ENCODE peak calls at places on chromosomes 16 and 17, in seven cellular contexts. L, S, H, R, G, Y and X are unnamed samples.

GRCh38 chr17:39962642-39963220 is at the start of gene GSDMA:
- DNase-seq in L (no peak), Y (no peak), R (no peak), S (no peak), G (peak), H (no peak), X (no peak)

GRCh38 chr17:78237403-78238012 is 6.1 kb downstream of the TMEM235 start:
- DNase-seq in L (no peak), G (no peak), S (no peak), H (no peak), R (no peak), Y (no peak), X (peak)

GRCh38 chr17:16923097-16923903 is 48.6 kb downstream of the TNFRSF13B start:
- DNase-seq in G (no peak), L (peak), S (no peak), R (peak), Y (no peak), H (no peak), X (no peak)

GRCh38 chr16:27304881-27305280 is 8.9 kb upstream of the IL4R start:
- DNase-seq in H (no peak), Y (no peak), S (no peak), R (no peak), G (no peak), L (peak), X (no peak)

GRCh38 chr17:8386841-8387240 is 3.8 kb upstream of the RPL26 start:
- DNase-seq in G (no peak), Y (no peak), S (no peak), R (peak), H (no peak), L (no peak), X (no peak)

GRCh38 chr16:2231016-2231931 is 5.0 kb upstream of the DNASE1L2 start:
- DNase-seq in Y (peak), L (no peak), R (no peak), H (no peak), S (no peak), G (no peak), X (no peak)

GRCh38 chr17:45291170-45291805 is 25.5 kb downstream of the MAP3K14 start:
- DNase-seq in H (no peak), R (no peak), L (peak), G (no peak), S (no peak), Y (no peak), X (peak)

GRCh38 chr17:33218657-33219298 is 74.3 kb downstream of the ASIC2 start:
- DNase-seq in H (no peak), S (no peak), L (no peak), Y (no peak), G (no peak), R (no peak), X (no peak)

GRCh38 chr17:27733771-27734170 is 66.6 kb downstream of the NOS2 start:
- DNase-seq in R (no peak), L (no peak), H (no peak), Y (no peak), G (no peak), S (no peak), X (no peak)

GRCh38 chr16:85528528-85529387 is 84.4 kb upstream of the GSE1 start:
- DNase-seq in S (peak), R (peak), Y (no peak), G (no peak), H (no peak), L (peak), X (no peak)
- TF ChIP-seq CTCF in S (peak), R (peak), Y (peak), G (peak), H (no peak), L (peak), X (no peak)

GRCh38 chr17:50457621-50458020 is 11.1 kb downstream of the CHAD start:
- DNase-seq in S (no peak), H (no peak), R (no peak), Y (peak), G (no peak), L (no peak), X (no peak)

GRCh38 chr17:50460831-50461526 is 7.7 kb downstream of the CHAD start:
- DNase-seq in R (peak), L (no peak), H (no peak), G (no peak), Y (no peak), S (peak), X (no peak)

GRCh38 chr17:50458290-50458689 is 10.4 kb downstream of the CHAD start:
- DNase-seq in G (no peak), R (no peak), Y (peak), H (no peak), S (no peak), L (no peak), X (no peak)

GRCh38 chr17:50459756-50460155 is 8.9 kb downstream of the CHAD start:
- DNase-seq in S (no peak), L (no peak), H (no peak), R (peak), G (no peak), Y (no peak), X (no peak)

GRCh38 chr17:50459081-50459676 is 9.5 kb downstream of the CHAD start:
- DNase-seq in H (no peak), R (no peak), S (no peak), G (no peak), Y (peak), L (peak), X (no peak)
- TF ChIP-seq CTCF in H (no peak), R (no peak), S (no peak), G (no peak), Y (no peak), L (no peak), X (no peak)

GRCh38 chr16:18839555-18839954 is 38.2 kb upstream of the ARL6IP1 start:
- DNase-seq in G (no peak), S (no peak), H (no peak), L (no peak), Y (peak), R (no peak), X (no peak)

GRCh38 chr16:18836702-18837101 is 35.4 kb upstream of the ARL6IP1 start:
- DNase-seq in L (no peak), H (no peak), Y (no peak), G (no peak), R (no peak), S (no peak), X (no peak)

GRCh38 chr16:18841833-18842525 is 40.6 kb upstream of the ARL6IP1 start:
- DNase-seq in Y (peak), R (no peak), L (no peak), G (no peak), H (no peak), S (no peak), X (no peak)

GRCh38 chr16:18846416-18846815 is 45.1 kb upstream of the ARL6IP1 start:
- DNase-seq in G (no peak), H (no peak), Y (no peak), S (no peak), R (no peak), L (no peak), X (no peak)

GRCh38 chr16:18842565-18842964 is 41.2 kb upstream of the ARL6IP1 start:
- DNase-seq in L (no peak), G (no peak), Y (no peak), S (no peak), H (no peak), R (no peak), X (no peak)
- TF ChIP-seq CTCF in L (no peak), G (no peak), Y (no peak), S (no peak), H (no peak), R (no peak), X (no peak)

DNA sequence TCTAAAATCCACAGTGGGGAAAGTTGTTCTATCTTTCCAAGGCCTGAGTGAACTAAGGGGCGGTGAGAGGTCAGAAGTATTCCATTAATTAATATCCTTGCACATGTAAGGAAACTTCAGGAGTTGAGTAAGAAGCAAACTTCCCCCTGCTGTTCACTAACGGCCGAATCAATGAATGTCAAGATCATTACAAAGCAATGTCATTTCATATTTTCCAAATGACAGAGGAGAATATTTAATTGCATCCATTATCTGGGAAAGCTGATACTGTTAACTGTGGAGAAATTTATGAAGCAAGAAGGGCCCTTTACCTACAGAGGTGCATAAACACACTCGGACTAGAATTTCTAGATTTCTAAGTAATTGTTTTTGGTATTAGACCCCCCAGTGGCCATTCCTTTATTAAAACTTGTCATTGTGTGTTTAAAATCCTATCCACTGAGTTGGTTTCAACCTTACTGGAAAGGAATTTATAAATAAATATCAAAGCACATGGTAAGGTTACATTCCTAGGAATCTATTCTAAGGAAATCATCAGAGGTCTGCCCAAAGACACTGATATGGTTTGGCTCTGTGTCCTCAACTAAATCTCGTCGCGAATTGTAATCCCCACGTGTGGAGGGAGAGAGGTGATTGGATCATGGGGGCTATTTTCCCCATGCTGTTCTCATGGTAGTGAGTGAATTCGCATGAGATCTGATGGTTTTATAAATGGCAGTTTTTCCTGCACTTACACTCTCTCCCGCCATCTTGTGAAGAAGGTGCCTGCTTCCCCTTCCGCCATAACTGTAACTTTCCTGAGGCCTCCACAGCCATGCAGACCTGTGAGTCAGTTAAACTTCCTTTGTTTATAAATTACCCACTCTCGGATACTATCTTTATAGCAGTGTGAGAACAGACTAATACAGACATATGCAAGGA is 20.4 kb upstream of the SMURF2 start:
- DNase-seq in S (no peak), H (no peak), R (no peak), L (no peak), G (no peak), Y (no peak), X (no peak)
- TF ChIP-seq CTCF in S (no peak), H (no peak), R (no peak), L (no peak), G (no peak), Y (no peak), X (no peak)